ENCODE peak calls at places on chromosomes 3 and 15, in eight cellular contexts. D, O, Q, V, N, W, L and M are unnamed samples.

GRCh38 chr3:36227982-36228381 is 152.3 kb upstream of the STAC start:
- DNase-seq in L (no peak), O (no peak), Q (no peak), W (no peak), N (no peak), D (no peak), V (no peak), M (no peak)

GRCh38 chr3:17941766-17942165 is 199.3 kb upstream of the TBC1D5 start:
- DNase-seq in L (no peak), V (no peak), W (no peak), D (no peak), N (no peak), O (no peak), Q (no peak), M (no peak)

GRCh38 chr15:76823903-76824302 is 81.2 kb downstream of the SCAPER start:
- DNase-seq in N (no peak), W (no peak), Q (no peak), L (no peak), O (no peak), V (no peak), D (no peak), M (no peak)

GRCh38 chr3:47323431-47324277 is 40.9 kb downstream of the KLHL18 start:
- DNase-seq in V (no peak), D (no peak), L (peak; percentile 29), Q (no peak), O (no peak), W (peak; percentile 46), N (no peak), M (peak; percentile 4)

GRCh38 chr15:62880278-62880677 is 162.3 kb upstream of the TPM1 start:
- DNase-seq in N (no peak), W (no peak), O (no peak), L (no peak), Q (no peak), V (no peak), D (no peak), M (no peak)

GRCh38 chr15:47409601-47410000 is 307.7 kb upstream of the SEMA6D start:
- DNase-seq in O (peak; percentile 39), W (no peak), D (no peak), V (no peak), N (no peak), L (no peak), Q (no peak), M (no peak)

GRCh38 chr3:14172480-14172879 is 5.9 kb downstream of the XPC start:
- DNase-seq in V (no peak), D (no peak), N (no peak), O (no peak), Q (no peak), L (no peak), W (no peak), M (no peak)

GRCh38 chr15:68990755-68991500 is 23.6 kb upstream of the NOX5 start:
- DNase-seq in V (no peak), L (no peak), D (no peak), W (no peak), N (no peak), Q (peak; percentile 26), O (no peak), M (no peak)

GRCh38 chr15:39860871-39861270 is 59.2 kb downstream of the GPR176 start:
- DNase-seq in W (no peak), N (no peak), D (no peak), V (no peak), O (no peak), Q (no peak), L (no peak), M (no peak)

GRCh38 chr15:61049003-61049402 is 180.1 kb downstream of the RORA start:
- DNase-seq in V (no peak), D (no peak), L (no peak), O (no peak), N (no peak), W (no peak), Q (no peak), M (no peak)

GRCh38 chr15:57425842-57426241 is 49.5 kb downstream of the CGNL1 start:
- DNase-seq in Q (no peak), O (no peak), D (no peak), V (no peak), N (no peak), W (no peak), L (no peak), M (no peak)

GRCh38 chr15:72998226-72998625 is 54.0 kb upstream of the NEO1 start:
- DNase-seq in W (no peak), O (no peak), D (no peak), Q (no peak), V (no peak), L (no peak), N (no peak), M (no peak)

GRCh38 chr15:73001840-73002239 is 50.4 kb upstream of the NEO1 start:
- DNase-seq in L (no peak), O (no peak), W (no peak), Q (no peak), N (no peak), V (no peak), D (no peak), M (no peak)

GRCh38 chr15:73002509-73002908 is 49.8 kb upstream of the NEO1 start:
- DNase-seq in N (no peak), O (no peak), D (no peak), V (no peak), Q (no peak), L (no peak), W (no peak), M (no peak)

GRCh38 chr15:72999586-72999985 is 52.7 kb upstream of the NEO1 start:
- DNase-seq in L (no peak), N (no peak), V (no peak), Q (no peak), D (no peak), W (no peak), O (no peak), M (no peak)

DNA sequence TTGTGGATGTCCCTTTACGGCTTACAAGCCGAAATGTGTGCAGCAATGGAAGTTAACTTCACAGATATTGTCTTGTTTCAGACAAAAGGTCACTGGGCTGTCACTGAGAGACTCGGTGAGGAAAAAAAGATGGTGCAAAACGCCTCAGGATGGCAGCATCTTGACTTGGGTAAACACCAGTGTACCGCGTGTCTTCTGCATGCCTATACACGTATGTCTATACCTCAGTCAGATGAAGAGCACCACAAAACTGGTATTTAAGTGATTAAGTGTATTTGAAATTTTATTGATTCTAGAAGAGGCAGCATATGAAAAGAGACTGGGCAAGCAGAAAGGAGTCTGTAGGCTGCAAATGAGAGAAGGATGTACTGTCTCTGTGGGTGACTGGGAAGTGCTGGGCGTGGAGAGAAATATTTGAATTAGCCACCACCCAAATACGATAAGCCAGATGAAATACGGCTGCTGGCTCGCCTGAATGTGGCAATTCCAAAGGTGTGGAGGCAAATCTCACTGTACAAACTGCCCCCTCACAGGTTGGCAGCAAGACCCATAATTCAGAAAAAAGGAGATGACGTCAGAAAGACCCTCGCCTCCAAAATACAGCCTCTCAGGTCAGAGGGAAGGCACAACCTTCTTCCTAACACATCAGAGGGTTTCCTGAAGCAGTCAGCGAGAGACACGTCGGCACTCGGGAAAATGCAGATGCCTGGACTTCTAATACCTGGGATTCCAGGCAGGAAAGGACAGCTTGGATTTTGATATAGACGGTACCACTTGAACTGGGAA is 53.4 kb upstream of the NEO1 start:
- DNase-seq in V (no peak), O (no peak), Q (no peak), D (no peak), L (no peak), N (no peak), W (no peak), M (no peak)
- TF ChIP-seq CTCF in V (no peak), O (no peak), Q (no peak), D (no peak), L (no peak), N (no peak), W (no peak), M (no peak)

DNA sequence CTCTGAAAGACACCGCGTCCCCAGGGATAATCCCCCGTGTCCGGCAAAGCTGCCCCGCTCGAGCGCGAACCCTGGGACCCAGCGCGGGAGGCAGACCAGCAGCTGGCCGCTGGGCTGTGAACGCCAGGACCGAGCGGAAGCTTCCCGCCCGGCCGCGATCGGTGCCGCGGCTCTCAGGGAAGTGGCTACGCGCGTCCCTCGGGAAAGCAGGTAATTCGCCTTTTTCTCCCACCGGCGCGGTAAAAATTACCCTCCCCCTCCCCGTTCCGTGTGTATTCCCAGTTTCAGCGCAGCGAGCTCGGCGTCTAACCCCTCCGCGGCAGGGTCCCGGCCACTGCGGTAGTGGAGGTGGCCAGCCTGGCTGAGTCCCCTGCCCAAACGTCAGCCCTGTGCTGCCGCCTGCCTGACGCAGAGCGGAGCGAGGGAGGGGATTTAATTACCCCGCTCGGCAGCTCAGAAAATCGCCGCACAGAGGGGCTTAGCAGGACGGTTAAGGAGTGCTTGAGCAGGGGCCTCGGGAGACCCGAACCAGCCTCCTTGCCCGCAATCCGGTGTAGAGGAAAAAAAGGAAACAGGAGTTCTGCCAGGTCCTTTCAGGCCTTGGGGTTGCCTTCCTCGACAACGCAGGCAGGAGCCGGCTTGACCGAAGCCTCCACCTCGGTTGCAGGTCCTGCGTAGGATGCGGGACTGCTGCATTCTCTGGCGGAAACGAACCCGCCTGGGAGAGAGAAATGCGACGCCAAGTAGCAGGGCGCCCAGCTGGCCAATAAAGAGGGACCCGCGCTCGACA is 2.9 kb downstream of the GATA2 start:
- DNase-seq in Q (no peak), N (no peak), W (peak; percentile 88), O (no peak), L (peak; percentile 46), D (peak; percentile 61), V (no peak), M (no peak)
- TF ChIP-seq CTCF in Q (no peak), N (no peak), W (no peak), O (no peak), L (no peak), D (no peak), V (no peak), M (no peak)

DNA sequence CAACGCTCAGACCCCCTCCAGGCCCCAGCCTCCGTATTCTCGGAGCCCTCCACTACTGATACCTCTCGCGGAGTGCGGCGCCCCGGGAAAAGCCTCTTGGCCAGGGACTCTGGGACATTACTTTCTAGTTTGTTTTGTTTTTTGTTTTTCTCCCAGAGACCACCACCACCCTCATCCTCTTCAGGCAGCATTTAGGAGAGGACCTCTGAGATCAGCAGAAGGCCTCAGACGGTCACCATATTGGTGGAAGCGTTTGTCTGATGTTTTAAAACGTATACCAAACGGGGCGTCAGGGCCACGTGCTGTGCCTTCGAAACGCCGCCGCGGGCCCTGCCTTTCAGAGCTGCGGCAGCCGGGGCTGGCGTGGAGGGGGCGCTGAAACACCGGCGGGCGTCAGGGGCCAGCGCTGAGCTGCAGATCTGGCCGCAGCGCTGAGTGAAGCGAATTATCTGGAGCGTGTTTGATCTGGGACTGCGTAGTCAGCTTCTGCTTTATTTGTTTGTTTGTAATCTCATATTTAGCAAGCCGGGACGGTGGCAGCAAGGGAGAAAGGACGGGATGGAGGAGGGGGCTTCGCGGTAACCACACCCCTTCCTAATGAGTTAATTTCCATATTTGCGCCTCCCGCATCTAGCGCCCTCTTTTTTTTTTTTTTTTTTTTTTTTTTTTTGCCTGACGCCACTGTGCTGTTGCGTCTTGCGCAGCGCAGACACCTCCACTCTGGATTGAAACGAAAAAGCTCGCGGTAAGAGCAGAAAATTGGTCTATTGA is 14.8 kb downstream of the SOX2 start:
- DNase-seq in O (no peak), Q (no peak), N (no peak), L (no peak), D (peak; percentile 69), W (no peak), V (no peak), M (no peak)
- TF ChIP-seq CTCF in O (no peak), Q (no peak), N (no peak), L (no peak), D (no peak), W (no peak), V (no peak), M (no peak)

DNA sequence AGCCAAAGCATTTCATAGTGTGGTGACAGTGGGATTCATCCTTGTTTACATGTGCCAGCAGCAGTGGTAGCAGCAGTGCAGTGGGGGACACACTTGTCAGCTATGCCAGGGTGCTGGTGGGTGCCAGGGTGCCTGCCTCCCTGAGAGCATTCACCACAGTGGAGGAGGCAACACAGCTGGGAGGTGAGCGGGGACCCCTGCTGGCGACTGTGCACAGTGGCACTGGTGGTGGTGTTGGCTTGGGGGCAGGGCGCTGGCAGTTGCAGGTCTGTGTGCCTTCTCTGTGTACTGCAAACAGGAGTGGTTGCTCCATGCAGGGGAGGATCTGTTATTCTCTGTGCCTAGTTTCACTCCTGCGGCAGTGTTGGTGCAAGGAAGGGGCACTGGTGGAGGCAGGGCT is 41.2 kb downstream of the CEP63 start:
- DNase-seq in Q (no peak), L (no peak), N (no peak), V (peak; percentile 46), W (no peak), O (no peak), D (peak; percentile 38), M (peak; percentile 32)
- TF ChIP-seq CTCF in Q (no peak), L (no peak), N (no peak), V (peak; percentile 8), W (no peak), O (no peak), D (peak; percentile 55), M (no peak)